ENCODE peak calls at places on chromosomes 6 and 20, in four cellular contexts. C, K, R and V are unnamed samples.

GRCh38 chr6:3419624-3420272 is 37.1 kb downstream of the SLC22A23 start:
- DNase-seq in C (no peak), K (peak), R (no peak), V (no peak)

GRCh38 chr6:30061766-30062458 is 847 bp downstream of the POLR1H start:
- DNase-seq in C (no peak), K (no peak), R (no peak), V (no peak)

GRCh38 chr20:24938498-24938897 is 10.6 kb upstream of the CST7 start:
- DNase-seq in C (no peak), K (no peak), R (no peak), V (no peak)

GRCh38 chr6:108916026-108916689 is 67.9 kb downstream of the ARMC2 start:
- DNase-seq in C (no peak), K (no peak), R (no peak), V (no peak)

GRCh38 chr20:52191132-52191435 is 495 bp downstream of the ZFP64 start:
- DNase-seq in C (no peak), K (no peak), R (no peak), V (no peak)

GRCh38 chr6:118551063-118551672 is 3.1 kb downstream of the PLN start:
- DNase-seq in C (peak), K (no peak), R (no peak), V (no peak)

GRCh38 chr20:56953055-56953586 is 313.3 kb downstream of the BMP7 start:
- DNase-seq in C (no peak), K (no peak), R (no peak), V (no peak)

GRCh38 chr20:19244291-19244690 is 31.8 kb downstream of the SLC24A3 start:
- DNase-seq in C (no peak), K (no peak), R (no peak), V (no peak)

GRCh38 chr6:35972471-35972985 is 51.6 kb upstream of the SRPK1 start:
- DNase-seq in C (peak), K (no peak), R (no peak), V (no peak)

GRCh38 chr6:149403534-149403933 is 3.5 kb downstream of the SUMO4 start:
- DNase-seq in C (no peak), K (no peak), R (no peak), V (no peak)

GRCh38 chr20:8443464-8444072 is 311.5 kb downstream of the PLCB1 start:
- DNase-seq in C (no peak), K (no peak), R (no peak), V (no peak)

GRCh38 chr20:23637282-23638221 is at the start of gene CST3:
- DNase-seq in C (peak), K (peak), R (peak), V (peak)

GRCh38 chr20:51380401-51381385 is 161.8 kb downstream of the NFATC2 start:
- DNase-seq in C (no peak), K (no peak), R (peak), V (no peak)

GRCh38 chr6:73866305-73866704 is 170.3 kb downstream of the CD109 start:
- DNase-seq in C (no peak), K (no peak), R (no peak), V (no peak)

GRCh38 chr6:55137925-55138324 is 36.4 kb upstream of the HCRTR2 start:
- DNase-seq in C (no peak), K (no peak), R (no peak), V (no peak)

GRCh38 chr6:122755901-122756300 is 23.6 kb upstream of the FABP7 start:
- DNase-seq in C (no peak), K (peak), R (no peak), V (no peak)

GRCh38 chr20:38961530-38962043 is 557 bp upstream of the DHX35 start:
- DNase-seq in C (no peak), K (no peak), R (no peak), V (no peak)

GRCh38 chr20:41314386-41314785 is 3.1 kb downstream of the ZHX3 start:
- DNase-seq in C (no peak), K (no peak), R (no peak), V (no peak)

GRCh38 chr20:35541118-35541782 is 628 bp upstream of the ERGIC3 start:
- DNase-seq in C (no peak), K (no peak), R (no peak), V (no peak)

GRCh38 chr20:54208492-54209044 is 681 bp downstream of the PFDN4 start:
- DNase-seq in C (no peak), K (no peak), R (no peak), V (no peak)

GRCh38 chr20:49695830-49696229 is 17.8 kb downstream of the B4GALT5 start:
- DNase-seq in C (no peak), K (no peak), R (no peak), V (no peak)

GRCh38 chr6:70668499-70668812 is 773 bp downstream of the SMAP1 start:
- DNase-seq in C (no peak), K (no peak), R (no peak), V (no peak)

GRCh38 chr6:170224694-170225660 is 65.9 kb downstream of the DLL1 start:
- DNase-seq in C (no peak), K (peak), R (no peak), V (peak)

GRCh38 chr6:115396112-115396906 is 664.4 kb downstream of the FRK start:
- DNase-seq in C (no peak), K (no peak), R (no peak), V (peak)

GRCh38 chr20:23445596-23446217 is 6.2 kb downstream of the CSTL1 start:
- DNase-seq in C (no peak), K (no peak), R (no peak), V (no peak)

GRCh38 chr6:28814032-28814976 is 109.5 kb downstream of the TRIM27 start:
- DNase-seq in C (no peak), K (no peak), R (no peak), V (no peak)

GRCh38 chr20:21102252-21102609 is 3.9 kb downstream of the LINC00237 start:
- DNase-seq in C (no peak), K (peak), R (no peak), V (no peak)

GRCh38 chr20:34300809-34301586 is 2.2 kb downstream of the AHCY start:
- DNase-seq in C (no peak), K (no peak), R (no peak), V (no peak)

GRCh38 chr20:47441774-47442150 is 59.9 kb upstream of the NCOA3 start:
- DNase-seq in C (no peak), K (no peak), R (peak), V (no peak)

GRCh38 chr6:148973809-148974208 is 227.0 kb downstream of the UST start:
- DNase-seq in C (no peak), K (no peak), R (no peak), V (no peak)

GRCh38 chr6:11918021-11918738 is 93.9 kb upstream of the HIVEP1 start:
- DNase-seq in C (no peak), K (no peak), R (no peak), V (no peak)

GRCh38 chr6:100353276-100354015 is 111.3 kb downstream of the SIM1 start:
- DNase-seq in C (no peak), K (no peak), R (no peak), V (no peak)

GRCh38 chr6:142850653-142851434 is 94.1 kb downstream of the HIVEP2 start:
- DNase-seq in C (no peak), K (no peak), R (no peak), V (no peak)

GRCh38 chr6:155273438-155273837 is 9.6 kb downstream of the CLDN20 start:
- DNase-seq in C (no peak), K (no peak), R (no peak), V (no peak)

GRCh38 chr6:144075187-144075586 is 20.2 kb downstream of the SF3B5 start:
- DNase-seq in C (no peak), K (no peak), R (no peak), V (no peak)

GRCh38 chr6:91303326-91303725 is 716.5 kb upstream of the MAP3K7 start:
- DNase-seq in C (no peak), K (no peak), R (no peak), V (no peak)

GRCh38 chr20:25353754-25354705 is 36.6 kb downstream of the ABHD12 start:
- DNase-seq in C (peak), K (no peak), R (no peak), V (no peak)

GRCh38 chr6:137571854-137572253 is 77.7 kb upstream of the OLIG3 start:
- DNase-seq in C (peak), K (peak), R (no peak), V (no peak)

GRCh38 chr6:89375902-89376301 is 23.4 kb upstream of the UBE2J1 start:
- DNase-seq in C (no peak), K (no peak), R (no peak), V (no peak)
- H3K27ac ChIP-seq in C (no peak), K (no peak), R (no peak), V (no peak)

DNA sequence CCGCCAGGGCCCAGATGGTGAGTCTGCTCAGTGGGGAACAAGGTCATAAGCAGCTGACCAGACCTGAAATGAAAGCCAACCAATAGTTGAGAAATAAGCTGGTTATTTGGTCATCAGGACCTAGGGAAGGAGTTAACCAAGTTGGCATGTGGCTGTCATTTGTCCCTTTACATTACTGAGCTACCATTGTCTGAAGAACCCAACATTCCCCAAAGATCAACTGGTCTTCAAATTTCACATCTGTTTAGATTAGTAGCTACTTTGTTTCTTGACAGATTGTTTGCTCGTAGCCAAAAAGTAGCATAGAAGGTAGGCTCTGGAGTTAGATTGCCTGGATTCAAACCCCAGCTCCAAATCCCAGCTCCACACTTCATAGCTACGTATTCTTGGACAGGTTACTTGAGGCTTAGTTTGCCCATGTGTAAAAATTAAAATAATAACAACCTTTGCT is 1.0 kb downstream of the NFKBIL1 start:
- DNase-seq in C (no peak), K (no peak), R (no peak), V (no peak)
- H3K4me3 ChIP-seq in C (no peak), K (no peak), R (no peak), V (peak)

GRCh38 chr6:37257320-37257633 is 295 bp upstream of the TBC1D22B start:
- DNase-seq in C (no peak), K (no peak), R (no peak), V (no peak)
- H3K27ac ChIP-seq in C (no peak), K (peak), R (no peak), V (peak)

GRCh38 chr6:99148111-99148510 is 200.4 kb upstream of the FBXL4 start:
- DNase-seq in C (no peak), K (no peak), R (no peak), V (no peak)
- H3K4me3 ChIP-seq in C (no peak), K (no peak), R (no peak), V (no peak)

DNA sequence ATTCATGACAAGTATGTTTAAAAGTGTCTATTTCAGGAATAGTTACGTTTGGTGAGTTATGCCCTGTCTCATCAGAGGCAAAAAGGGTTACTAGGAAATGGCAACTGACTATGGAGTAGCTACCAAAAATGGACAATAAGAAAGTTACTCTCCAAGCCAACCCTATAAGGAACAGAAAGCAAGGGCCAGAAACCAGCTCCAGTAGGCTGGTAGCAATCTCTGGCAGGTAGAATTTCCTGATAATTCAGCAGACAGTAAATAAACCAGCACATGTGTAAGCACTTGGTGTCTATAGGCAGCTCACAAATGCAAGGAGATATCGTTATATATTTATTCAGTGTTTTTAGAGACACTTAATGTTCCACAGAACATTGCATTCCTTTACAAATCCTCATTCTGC is 20.3 kb downstream of the SOX4 start:
- DNase-seq in C (no peak), K (no peak), R (no peak), V (no peak)
- H3K27ac ChIP-seq in C (no peak), K (no peak), R (no peak), V (no peak)

GRCh38 chr20:6855074-6855473 is 87.6 kb downstream of the BMP2 start:
- DNase-seq in C (no peak), K (no peak), R (no peak), V (no peak)

GRCh38 chr20:6852478-6852877 is 85.0 kb downstream of the BMP2 start:
- DNase-seq in C (no peak), K (no peak), R (no peak), V (no peak)

GRCh38 chr20:6848041-6848440 is 80.6 kb downstream of the BMP2 start:
- DNase-seq in C (no peak), K (no peak), R (no peak), V (no peak)

GRCh38 chr20:6848992-6849391 is 81.5 kb downstream of the BMP2 start:
- DNase-seq in C (no peak), K (no peak), R (no peak), V (no peak)

GRCh38 chr20:6851136-6851535 is 83.7 kb downstream of the BMP2 start:
- DNase-seq in C (no peak), K (no peak), R (no peak), V (no peak)
- H3K4me3 ChIP-seq in C (no peak), K (no peak), R (no peak), V (no peak)

DNA sequence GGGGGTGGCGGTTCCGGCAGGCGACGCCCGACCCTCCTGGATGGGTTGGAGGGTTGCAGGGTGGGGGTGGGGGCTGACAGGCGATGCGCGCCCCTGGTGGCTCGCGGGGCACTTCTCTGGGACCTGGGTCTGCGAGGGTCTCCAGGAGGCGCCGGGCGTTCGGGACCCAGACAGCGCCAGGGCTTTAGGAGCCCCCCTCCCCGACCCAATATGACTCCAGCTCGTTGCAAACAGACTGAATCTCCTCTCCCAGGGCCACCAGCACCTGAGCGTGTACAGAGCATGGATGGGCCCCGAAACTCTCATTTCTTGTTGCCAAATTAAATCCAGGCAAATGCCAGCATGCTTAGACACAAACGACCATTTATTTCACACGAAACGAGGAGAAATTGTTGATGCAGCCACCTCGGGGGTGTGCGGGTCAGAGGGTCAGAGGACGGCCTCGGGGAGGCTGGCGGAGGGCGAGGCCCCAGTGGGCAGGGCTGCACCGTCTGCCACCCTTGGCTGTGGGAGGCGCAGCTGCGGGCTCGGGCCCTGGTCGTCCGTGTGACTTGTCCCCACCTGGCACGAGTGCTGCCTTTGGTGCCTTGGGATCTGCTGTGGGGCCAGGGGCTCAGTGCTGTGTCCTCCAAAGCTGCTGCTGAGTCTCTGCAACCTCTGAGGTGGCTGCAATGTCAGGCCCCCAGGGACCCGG is 20.9 kb upstream of the GATA5 start:
- DNase-seq in C (no peak), K (no peak), R (peak), V (no peak)
- H3K27ac ChIP-seq in C (no peak), K (no peak), R (no peak), V (no peak)

DNA sequence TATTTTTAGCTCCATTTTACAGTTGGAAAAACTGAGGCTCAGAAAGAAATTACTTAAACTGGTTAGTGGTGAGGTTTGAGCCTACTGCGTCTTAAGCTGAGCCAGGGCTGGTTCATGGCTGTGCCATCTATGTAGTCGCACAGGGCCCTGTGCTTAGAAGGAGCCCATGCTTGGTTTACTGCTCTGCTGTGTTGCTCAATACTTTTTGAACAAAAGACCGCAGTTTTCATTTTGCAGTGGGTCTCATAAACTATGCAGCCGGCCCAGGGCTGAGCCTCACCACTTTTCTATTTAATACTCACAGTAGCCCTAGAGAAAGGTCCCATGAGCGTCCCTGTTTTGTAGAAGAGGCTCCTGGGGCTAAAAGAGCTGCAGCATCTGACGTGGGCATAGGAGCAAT is 577 bp downstream of the SIRPB2 start:
- DNase-seq in C (no peak), K (no peak), R (no peak), V (no peak)
- H3K4me3 ChIP-seq in C (no peak), K (no peak), R (no peak), V (peak)

GRCh38 chr6:90222008-90222407 is 74.6 kb downstream of the BACH2 start:
- DNase-seq in C (no peak), K (no peak), R (no peak), V (no peak)

GRCh38 chr6:90219168-90219985 is 77.3 kb downstream of the BACH2 start:
- DNase-seq in C (peak), K (no peak), R (peak), V (no peak)

GRCh38 chr6:90221403-90221802 is 75.2 kb downstream of the BACH2 start:
- DNase-seq in C (no peak), K (no peak), R (no peak), V (no peak)

GRCh38 chr6:90217621-90218496 is 78.8 kb downstream of the BACH2 start:
- DNase-seq in C (no peak), K (peak), R (no peak), V (peak)

DNA sequence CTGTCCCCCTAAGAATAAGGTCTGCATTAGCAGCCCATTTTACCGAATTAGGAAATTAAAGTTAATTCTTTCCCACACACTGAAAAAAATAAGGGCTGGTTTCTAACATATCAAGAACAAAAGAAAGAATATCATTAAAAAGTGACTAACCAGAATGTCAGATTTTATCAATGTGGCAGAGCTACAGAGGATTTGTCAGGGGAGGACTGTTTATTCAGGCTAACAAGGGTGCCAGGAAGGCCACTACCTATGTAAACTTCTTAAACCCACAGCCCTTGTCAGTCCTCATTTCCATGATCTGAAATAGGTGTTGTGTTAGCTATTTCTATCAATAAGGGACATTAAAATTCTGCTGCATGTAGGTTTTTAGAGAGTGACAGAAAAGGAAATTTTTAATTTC is 76.4 kb downstream of the BACH2 start:
- DNase-seq in C (no peak), K (no peak), R (no peak), V (no peak)
- H3K27ac ChIP-seq in C (no peak), K (no peak), R (no peak), V (peak)